ENCODE peak calls at places on chromosome 20, in six cellular contexts. C is fibroblast of lung, Y is lower lobe of right lung, R is spleen, I is GM20000, F is hepatocyte. T is an unnamed sample.

GRCh38 chr20:25249198-25249931 is 1.5 kb downstream of the PYGB start:
- DNase-seq in C (peak; percentile 46), Y (no peak), R (no peak), I (no peak), F (peak; percentile 3), T (peak; percentile 56)

GRCh38 chr20:42191140-42191860 is 573.1 kb upstream of the CHD6 start:
- DNase-seq in C (no peak), Y (no peak), R (no peak), I (no peak), F (peak; percentile 12), T (no peak)

GRCh38 chr20:4193053-4193452 is 177.7 kb upstream of the RNF24 start:
- DNase-seq in C (no peak), Y (no peak), R (no peak), I (no peak), F (no peak), T (peak; percentile 77)

GRCh38 chr20:55099251-55099650 is 623.9 kb downstream of the DOK5 start:
- DNase-seq in C (no peak), Y (no peak), R (no peak), I (no peak), F (no peak), T (no peak)

GRCh38 chr20:2387180-2387577 is 6.5 kb downstream of the TGM6 start:
- DNase-seq in C (peak; percentile 26), Y (no peak), R (no peak), I (peak; percentile 68), F (peak; percentile 23), T (peak; percentile 56)

GRCh38 chr20:438581-439469 is 23.5 kb downstream of the TBC1D20 start:
- DNase-seq in C (no peak), Y (no peak), R (peak; percentile 84), I (no peak), F (no peak), T (no peak)

GRCh38 chr20:40637176-40637575 is 51.9 kb downstream of the MAFB start:
- DNase-seq in C (no peak), Y (no peak), R (no peak), I (no peak), F (no peak), T (no peak)

GRCh38 chr20:46852313-46852712 is 42.3 kb upstream of the EYA2 start:
- DNase-seq in C (no peak), Y (no peak), R (no peak), I (no peak), F (no peak), T (no peak)

GRCh38 chr20:46939566-46939965 is 44.9 kb downstream of the EYA2 start:
- DNase-seq in C (no peak), Y (no peak), R (no peak), I (no peak), F (no peak), T (no peak)

GRCh38 chr20:49287555-49288249 is 9.8 kb upstream of the ZNFX1 start:
- DNase-seq in C (peak; percentile 73), Y (no peak), R (no peak), I (no peak), F (no peak), T (peak; percentile 31)

GRCh38 chr20:2578430-2579192 is 42.2 kb downstream of the TMC2 start:
- DNase-seq in C (no peak), Y (no peak), R (no peak), I (no peak), F (peak; percentile 31), T (no peak)

GRCh38 chr20:60970601-60971000 is 281.5 kb upstream of the CDH4 start:
- DNase-seq in C (no peak), Y (no peak), R (no peak), I (no peak), F (no peak), T (no peak)

DNA sequence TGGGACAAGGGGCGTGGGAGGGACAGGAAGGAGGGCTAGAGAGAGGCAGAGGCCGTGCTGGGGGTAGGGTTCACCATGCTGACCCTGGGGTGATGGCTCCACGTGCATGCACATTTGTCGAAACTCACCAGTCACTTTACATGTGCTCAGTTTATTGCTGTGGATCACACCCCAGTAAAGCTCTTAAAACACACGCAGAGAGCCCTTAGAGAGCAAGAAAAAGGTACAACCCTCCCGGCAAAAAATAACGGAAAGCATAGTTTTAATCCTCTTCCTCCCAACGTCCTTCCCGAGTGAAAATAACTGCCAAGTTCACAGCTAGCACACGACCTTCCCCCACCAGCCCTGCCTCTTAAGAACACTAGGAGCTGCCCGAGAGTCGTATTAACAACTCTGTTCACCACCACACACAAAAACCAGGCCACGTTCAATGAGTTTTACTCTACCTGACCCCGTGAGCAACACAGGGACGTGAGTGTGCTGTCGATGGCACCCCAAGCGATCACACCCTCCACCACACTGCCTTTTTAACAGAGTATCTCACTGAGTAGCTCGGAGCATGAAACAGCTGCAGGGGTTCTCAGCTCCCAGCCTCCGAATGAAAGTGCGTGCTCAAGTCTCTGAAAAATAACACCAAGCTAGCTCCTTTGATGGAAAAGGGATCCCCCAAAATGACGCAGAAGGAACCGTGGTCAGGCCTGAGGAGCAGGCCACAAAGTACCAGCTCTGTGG is 39.7 kb downstream of the TAF4 start:
- DNase-seq in C (peak; percentile 82), Y (no peak), R (no peak), I (peak; percentile 70), F (peak; percentile 72), T (no peak)
- TF ChIP-seq CTCF in C (peak; percentile 69), Y (peak; percentile 46), R (peak; percentile 66), I (peak; percentile 51), F (peak; percentile 57), T (no peak)

DNA sequence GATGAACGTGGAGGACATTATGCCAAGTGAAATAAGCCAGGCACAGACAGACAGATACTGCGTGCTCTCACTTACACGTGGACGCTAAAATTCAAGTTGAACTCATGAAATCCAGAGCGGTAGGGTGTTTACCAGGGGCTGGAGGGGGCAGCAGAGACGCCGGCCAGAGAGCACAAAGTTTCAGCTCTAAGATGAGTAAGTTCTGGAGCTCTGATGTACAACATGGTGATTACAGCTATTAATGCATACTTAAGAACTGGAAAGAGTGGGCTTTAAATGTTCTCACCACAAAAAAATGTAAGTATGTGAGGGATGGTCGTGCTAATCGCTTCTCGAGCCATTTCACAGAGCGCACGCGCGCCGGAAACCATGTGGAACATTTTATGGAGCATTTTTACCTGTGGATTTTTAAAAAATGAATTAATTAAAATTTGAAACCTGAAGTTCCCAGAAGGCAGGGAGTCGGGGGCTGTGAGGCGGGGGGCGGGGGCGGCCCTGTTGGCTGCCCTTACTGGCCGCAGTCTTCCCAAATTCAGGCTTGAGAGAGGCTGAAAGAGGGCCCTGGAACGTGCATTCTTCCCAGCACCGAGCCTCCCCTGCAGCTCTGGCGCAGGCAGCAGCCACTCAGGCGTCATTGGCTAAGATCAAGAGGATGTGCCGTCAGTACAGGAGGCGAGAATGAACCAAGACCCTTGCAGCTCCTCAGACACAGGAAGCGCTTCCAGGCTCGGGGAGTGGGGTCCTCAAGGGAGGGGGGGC is 8.6 kb upstream of the SLCO4A1 start:
- DNase-seq in C (no peak), Y (no peak), R (no peak), I (no peak), F (peak; percentile 59), T (no peak)
- TF ChIP-seq CTCF in C (no peak), Y (no peak), R (no peak), I (no peak), F (peak; percentile 14), T (no peak)

GRCh38 chr20:58651823-58652605 is 931 bp downstream of the STX16 start:
- DNase-seq in C (peak; percentile 80), Y (peak; percentile 79), R (peak; percentile 89), I (peak; percentile 88), F (peak; percentile 67), T (peak; percentile 78)
- TF ChIP-seq CTCF in C (no peak), Y (no peak), R (peak; percentile 11), I (no peak), F (no peak), T (no peak)

DNA sequence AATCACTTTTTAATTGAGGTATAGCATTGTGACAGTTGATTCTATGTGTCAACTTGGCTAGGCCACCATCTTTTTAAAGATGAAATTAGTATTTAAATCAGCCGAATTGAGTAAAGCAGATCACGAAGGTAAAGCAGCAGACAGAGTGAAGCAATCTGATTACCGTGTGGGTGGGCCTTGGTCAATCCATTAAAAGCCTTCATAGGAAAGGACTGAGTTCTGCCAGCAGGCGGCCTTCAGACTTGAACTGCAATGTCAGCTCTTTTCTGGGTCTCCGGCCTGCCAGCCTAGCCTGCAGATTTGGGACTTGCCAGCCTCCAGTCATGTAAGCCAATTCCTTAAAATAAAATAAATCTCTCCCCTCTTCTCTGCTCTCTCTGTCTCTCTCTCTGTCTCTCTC is 22.4 kb upstream of the TGM2 start:
- DNase-seq in C (peak; percentile 64), Y (peak; percentile 69), R (no peak), I (no peak), F (peak; percentile 53), T (peak; percentile 60)
- TF ChIP-seq CTCF in C (peak; percentile 8), Y (peak; percentile 17), R (peak; percentile 29), I (no peak), F (no peak), T (no peak)

GRCh38 chr20:5658897-5659296 is 91.3 kb upstream of the SHLD1 start:
- DNase-seq in C (peak; percentile 91), Y (peak; percentile 70), R (peak; percentile 82), I (peak; percentile 69), F (peak; percentile 80), T (peak; percentile 83)
- TF ChIP-seq CTCF in C (no peak), Y (no peak), R (no peak), I (no peak), F (no peak), T (no peak)

GRCh38 chr20:13008761-13009681 is at the start of gene SPTLC3:
- DNase-seq in C (peak; percentile 66), Y (no peak), R (no peak), I (no peak), F (peak; percentile 77), T (peak; percentile 61)
- TF ChIP-seq CTCF in C (no peak), Y (no peak), R (no peak), I (no peak), F (peak; percentile 23), T (no peak)

GRCh38 chr20:45456632-45457031 is 12.9 kb upstream of the WFDC2 start:
- DNase-seq in C (no peak), Y (peak; percentile 58), R (no peak), I (peak; percentile 43), F (peak; percentile 66), T (peak; percentile 49)
- TF ChIP-seq CTCF in C (no peak), Y (peak; percentile 38), R (no peak), I (peak; percentile 46), F (peak; percentile 37), T (no peak)

T was measured in MCF 10A.